ENCODE peak calls at places on chromosomes 11 and 22, in ten cellular contexts. H is mucosa of descending colon, F is tibial nerve, W is NB4, B is AG10803, N is astrocyte of the spinal cord, T is left lung, Q is A673, I is uterus, Y is heart right ventricle. M is an unnamed sample.
A peak's percentile ranks its signal among the peaks of the same experiment; 100 is the strongest.

GRCh38 chr11:36703055-36703404 is 105.0 kb upstream of the RAG2 start:
- DNase-seq in H (no peak), F (no peak), W (no peak), B (no peak), N (no peak), T (no peak), Q (peak; percentile 37), I (no peak), Y (no peak), M (no peak)

GRCh38 chr11:65506316-65506769 is 7.5 kb downstream of the MALAT1 start:
- DNase-seq in H (no peak), F (no peak), W (peak; percentile 75), B (no peak), N (no peak), T (no peak), Q (no peak), I (no peak), Y (no peak), M (no peak)

GRCh38 chr11:1224109-1224485 is 1.2 kb downstream of the MUC5B start:
- DNase-seq in H (no peak), F (no peak), W (no peak), B (no peak), N (no peak), T (peak; percentile 17), Q (no peak), I (no peak), Y (no peak), M (no peak)

GRCh38 chr11:65422633-65423515 is at the start of gene NEAT1:
- DNase-seq in H (peak; percentile 99), F (peak; percentile 99), W (peak; percentile 97), B (peak; percentile 95), N (peak; percentile 95), T (peak; percentile 96), Q (peak; percentile 93), I (peak; percentile 98), Y (peak; percentile 95), M (peak; percentile 91)

GRCh38 chr11:32090774-32091370 is at the start of gene RCN1:
- DNase-seq in H (peak; percentile 56), F (peak; percentile 23), W (peak; percentile 85), B (peak; percentile 88), N (peak; percentile 76), T (peak; percentile 65), Q (peak; percentile 98), I (peak; percentile 57), Y (peak; percentile 74), M (peak; percentile 60)

GRCh38 chr11:122559734-122560382 is 95.7 kb upstream of the UBASH3B start:
- DNase-seq in H (no peak), F (no peak), W (peak; percentile 64), B (no peak), N (no peak), T (no peak), Q (peak; percentile 55), I (no peak), Y (no peak), M (peak; percentile 10)

GRCh38 chr11:121248496-121248895 is 44.1 kb upstream of the SC5D start:
- DNase-seq in H (no peak), F (no peak), W (no peak), B (no peak), N (no peak), T (no peak), Q (no peak), I (no peak), Y (no peak), M (no peak)

GRCh38 chr11:88418508-88418907 is 81.0 kb upstream of the CTSC start:
- DNase-seq in H (peak; percentile 19), F (no peak), W (no peak), B (no peak), N (no peak), T (peak; percentile 69), Q (no peak), I (no peak), Y (no peak), M (no peak)

GRCh38 chr22:50270302-50271010 is at the start of gene MAPK11:
- DNase-seq in H (peak; percentile 73), F (peak; percentile 48), W (peak; percentile 83), B (peak; percentile 68), N (peak; percentile 54), T (peak; percentile 72), Q (peak; percentile 68), I (peak; percentile 59), Y (peak; percentile 82), M (peak; percentile 65)

GRCh38 chr11:68714047-68714856 is 29.9 kb downstream of the GAL start:
- DNase-seq in H (no peak), F (no peak), W (no peak), B (no peak), N (no peak), T (no peak), Q (no peak), I (no peak), Y (no peak), M (no peak)

GRCh38 chr22:37623075-37624016 is 14.7 kb downstream of the GGA1 start:
- DNase-seq in H (peak; percentile 71), F (peak; percentile 65), W (peak; percentile 65), B (peak; percentile 40), N (peak; percentile 36), T (no peak), Q (peak; percentile 65), I (peak; percentile 70), Y (peak; percentile 72), M (peak; percentile 63)

GRCh38 chr11:59574932-59575904 is 40.4 kb downstream of the OSBP start:
- DNase-seq in H (no peak), F (no peak), W (no peak), B (no peak), N (no peak), T (no peak), Q (no peak), I (no peak), Y (no peak), M (no peak)

GRCh38 chr11:114318361-114318760 is 22.2 kb downstream of the NNMT start:
- DNase-seq in H (no peak), F (no peak), W (no peak), B (no peak), N (peak; percentile 15), T (no peak), Q (no peak), I (no peak), Y (no peak), M (no peak)

GRCh38 chr11:114315749-114316368 is 19.7 kb downstream of the NNMT start:
- DNase-seq in H (peak; percentile 31), F (no peak), W (no peak), B (no peak), N (peak; percentile 41), T (no peak), Q (no peak), I (peak; percentile 37), Y (no peak), M (no peak)

GRCh38 chr11:114319716-114320328 is 23.6 kb downstream of the NNMT start:
- DNase-seq in H (no peak), F (no peak), W (no peak), B (no peak), N (peak; percentile 12), T (peak; percentile 69), Q (no peak), I (no peak), Y (no peak), M (no peak)

GRCh38 chr11:114316980-114317675 is 20.9 kb downstream of the NNMT start:
- DNase-seq in H (no peak), F (no peak), W (no peak), B (no peak), N (peak; percentile 68), T (no peak), Q (no peak), I (peak; percentile 47), Y (no peak), M (no peak)

DNA sequence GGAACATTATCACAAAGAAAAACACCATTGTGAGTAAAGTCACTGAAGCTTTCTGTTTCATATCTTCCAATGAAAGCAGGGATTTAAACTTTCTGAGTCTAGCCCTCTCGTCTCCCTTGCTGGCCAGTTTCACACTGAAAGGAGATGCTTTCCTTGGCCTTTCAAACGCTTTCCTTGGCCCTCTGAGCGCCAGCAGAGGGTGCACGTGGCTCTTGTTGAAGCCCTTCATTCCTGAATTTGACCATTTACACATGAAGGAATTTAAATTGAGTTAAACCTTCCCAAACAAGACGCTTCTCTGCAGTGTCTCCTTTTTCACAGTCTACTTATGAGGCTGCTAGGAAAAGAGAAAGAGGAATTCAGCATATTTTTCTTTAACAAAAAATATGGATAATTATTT is 21.5 kb downstream of the NNMT start:
- DNase-seq in H (peak; percentile 29), F (no peak), W (peak; percentile 45), B (peak; percentile 69), N (peak; percentile 71), T (no peak), Q (peak; percentile 43), I (peak; percentile 43), Y (peak; percentile 31), M (peak; percentile 59)
- TF ChIP-seq CTCF in H (no peak), F (no peak), W (peak; percentile 63), B (peak; percentile 54), N (peak; percentile 64), T (no peak), Q (peak; percentile 55), I (peak; percentile 23), Y (no peak), M (peak; percentile 12)

DNA sequence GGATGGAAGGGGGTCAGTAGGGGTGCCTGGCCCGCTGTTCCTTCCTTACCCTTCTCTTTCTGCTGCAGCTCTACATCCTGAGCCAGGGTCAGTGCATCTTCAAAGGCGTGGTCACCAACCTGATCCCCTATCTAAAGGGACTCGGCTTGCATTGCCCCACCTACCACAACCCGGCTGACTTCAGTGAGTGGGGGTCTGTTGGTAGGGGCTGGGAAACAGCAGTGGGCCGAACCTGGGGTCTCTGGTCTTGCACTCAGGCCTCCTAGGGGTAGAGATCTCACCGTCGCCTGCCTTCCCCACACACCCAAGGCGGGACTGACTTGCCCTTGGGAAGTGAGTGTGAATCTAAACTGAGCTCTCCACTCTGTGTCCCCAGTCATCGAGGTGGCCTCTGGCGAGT is 7.6 kb downstream of the ABCG4 start:
- DNase-seq in H (no peak), F (no peak), W (no peak), B (no peak), N (no peak), T (no peak), Q (no peak), I (no peak), Y (no peak), M (no peak)
- TF ChIP-seq CTCF in H (no peak), F (no peak), W (no peak), B (no peak), N (no peak), T (no peak), Q (no peak), I (no peak), Y (no peak), M (no peak)

GRCh38 chr11:106070606-106071005 is 6.5 kb downstream of the KBTBD3 start:
- DNase-seq in H (no peak), F (no peak), W (no peak), B (peak; percentile 3), N (no peak), T (no peak), Q (no peak), I (no peak), Y (no peak), M (peak; percentile 28)
- TF ChIP-seq CTCF in H (no peak), F (no peak), W (no peak), B (no peak), N (no peak), T (no peak), Q (no peak), I (no peak), Y (no peak), M (no peak)

DNA sequence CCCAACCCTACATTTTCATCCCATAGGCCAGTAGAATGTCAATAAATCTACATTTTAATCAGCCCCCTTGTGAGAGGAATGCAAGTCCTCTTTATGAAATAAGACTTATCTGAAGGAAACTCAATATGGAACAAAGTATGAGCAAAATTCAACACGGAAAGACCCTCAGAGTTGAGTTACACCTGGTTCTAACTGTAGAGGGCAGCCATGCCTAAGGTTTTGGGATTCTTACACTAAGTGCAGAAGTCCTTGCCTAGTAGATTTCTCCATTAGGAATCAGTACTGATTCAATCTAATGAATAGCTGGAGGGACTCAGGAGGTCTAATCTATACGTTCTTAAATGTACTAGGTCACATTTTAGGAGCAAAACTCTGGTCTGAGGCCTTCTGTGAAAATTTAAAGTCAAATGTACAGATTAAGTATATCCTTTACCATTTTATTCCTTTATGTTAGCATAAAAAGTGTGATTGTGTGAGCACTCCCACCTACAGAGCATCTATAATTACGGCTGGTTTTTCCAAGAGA is 904.5 kb downstream of the DLG2 start:
- DNase-seq in H (no peak), F (no peak), W (peak; percentile 29), B (no peak), N (no peak), T (no peak), Q (peak; percentile 16), I (no peak), Y (no peak), M (no peak)
- TF ChIP-seq CTCF in H (no peak), F (no peak), W (no peak), B (no peak), N (no peak), T (no peak), Q (peak; percentile 46), I (no peak), Y (no peak), M (no peak)